ENCODE peak calls at places on chromosome 15, in six cellular contexts. P, Q, A, W, G and J are unnamed samples.
A peak's percentile ranks its signal among the peaks of the same experiment; 100 is the strongest.

GRCh38 chr15:78909791-78910228 is 35.0 kb downstream of the CTSH start:
- DNase-seq in P (no peak), W (peak; percentile 63), A (no peak), G (no peak), Q (no peak), J (no peak)

GRCh38 chr15:29822685-29823459 is 604 bp upstream of the TJP1 start:
- DNase-seq in P (no peak), A (no peak), W (peak; percentile 87), Q (peak; percentile 84), G (peak; percentile 53), J (peak; percentile 72)

GRCh38 chr15:65434201-65434600 is 11.5 kb upstream of the IGDCC4 start:
- DNase-seq in P (no peak), G (no peak), Q (no peak), W (no peak), A (peak; percentile 9), J (no peak)

GRCh38 chr15:74709011-74709410 is 13.2 kb upstream of the EDC3 start:
- DNase-seq in P (no peak), W (no peak), Q (no peak), A (no peak), G (no peak), J (no peak)

GRCh38 chr15:78992416-78993256 is 47.8 kb upstream of the CTSH start:
- DNase-seq in A (peak; percentile 45), G (no peak), Q (no peak), W (no peak), P (no peak), J (no peak)

GRCh38 chr15:63186065-63186464 is 3.3 kb upstream of the RAB8B start:
- DNase-seq in A (no peak), G (no peak), Q (no peak), P (no peak), W (peak; percentile 66), J (no peak)

GRCh38 chr15:66483131-66483566 is 14.4 kb downstream of the SNAPC5 start:
- DNase-seq in Q (no peak), G (peak; percentile 15), P (no peak), W (no peak), A (no peak), J (no peak)

GRCh38 chr15:25848769-25849430 is 14.2 kb downstream of the ATP10A start:
- DNase-seq in A (no peak), Q (no peak), P (no peak), G (no peak), W (no peak), J (no peak)

GRCh38 chr15:41891946-41892345 is 1.9 kb downstream of the SPTBN5 start:
- DNase-seq in Q (no peak), P (no peak), G (no peak), A (no peak), W (no peak), J (no peak)

GRCh38 chr15:78209646-78210348 is 24.6 kb downstream of the ACSBG1 start:
- DNase-seq in G (no peak), W (no peak), P (no peak), Q (peak; percentile 60), A (peak; percentile 28), J (peak; percentile 80)

GRCh38 chr15:61764981-61765380 is 295.3 kb downstream of the VPS13C start:
- DNase-seq in G (no peak), P (no peak), W (no peak), A (no peak), Q (no peak), J (no peak)

GRCh38 chr15:62067448-62068044 is 769 bp downstream of the C2CD4A start:
- DNase-seq in Q (no peak), A (peak; percentile 40), G (no peak), W (peak; percentile 49), P (peak; percentile 6), J (peak; percentile 37)

GRCh38 chr15:41332788-41333527 is at the start of gene NUSAP1:
- DNase-seq in P (peak; percentile 25), G (no peak), W (no peak), Q (peak; percentile 12), A (no peak), J (no peak)

GRCh38 chr15:27670481-27670880 is 428.6 kb downstream of the OCA2 start:
- DNase-seq in G (no peak), Q (no peak), A (peak; percentile 60), P (no peak), W (no peak), J (no peak)

GRCh38 chr15:25670025-25670554 is 193.0 kb downstream of the ATP10A start:
- DNase-seq in A (peak; percentile 88), Q (no peak), P (no peak), W (peak; percentile 7), G (no peak), J (no peak)

GRCh38 chr15:79007066-79007465 is 62.2 kb upstream of the CTSH start:
- DNase-seq in P (no peak), Q (no peak), A (peak; percentile 56), G (no peak), W (peak; percentile 77), J (peak; percentile 63)

GRCh38 chr15:65008989-65009388 is 19.3 kb upstream of the SPG21 start:
- DNase-seq in Q (no peak), A (no peak), W (no peak), P (no peak), G (no peak), J (no peak)

DNA sequence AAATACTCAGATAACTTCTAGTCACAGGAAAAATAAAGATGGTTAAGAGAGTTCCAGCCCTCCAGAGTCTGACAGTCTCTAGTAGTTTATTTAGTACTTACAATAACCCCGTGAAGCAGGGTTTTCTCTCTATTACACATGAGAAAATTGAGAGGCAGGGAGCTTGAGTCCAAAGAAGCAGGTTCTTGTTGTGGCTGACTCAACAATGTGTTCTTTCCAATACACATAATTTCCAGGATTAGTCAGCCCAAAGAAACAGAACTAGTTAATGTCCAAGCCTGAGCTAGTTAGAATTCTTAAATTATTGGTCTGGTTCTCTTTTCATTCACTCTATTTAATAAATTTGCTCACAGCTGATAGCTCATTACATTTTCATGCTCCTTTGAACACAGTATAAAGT is 49.9 kb downstream of the ALDH1A2 start:
- DNase-seq in A (no peak), P (no peak), G (no peak), Q (no peak), W (no peak), J (no peak)
- TF ChIP-seq POLR2A in A (no peak), P (no peak), G (no peak), Q (no peak), W (no peak), J (no peak)

GRCh38 chr15:98076021-98076816 is 115.7 kb downstream of the ARRDC4 start:
- DNase-seq in A (peak; percentile 41), G (no peak), Q (no peak), P (no peak), W (peak; percentile 22), J (no peak)
- TF ChIP-seq POLR2A in A (no peak), G (no peak), Q (no peak), P (no peak), W (no peak), J (no peak)

DNA sequence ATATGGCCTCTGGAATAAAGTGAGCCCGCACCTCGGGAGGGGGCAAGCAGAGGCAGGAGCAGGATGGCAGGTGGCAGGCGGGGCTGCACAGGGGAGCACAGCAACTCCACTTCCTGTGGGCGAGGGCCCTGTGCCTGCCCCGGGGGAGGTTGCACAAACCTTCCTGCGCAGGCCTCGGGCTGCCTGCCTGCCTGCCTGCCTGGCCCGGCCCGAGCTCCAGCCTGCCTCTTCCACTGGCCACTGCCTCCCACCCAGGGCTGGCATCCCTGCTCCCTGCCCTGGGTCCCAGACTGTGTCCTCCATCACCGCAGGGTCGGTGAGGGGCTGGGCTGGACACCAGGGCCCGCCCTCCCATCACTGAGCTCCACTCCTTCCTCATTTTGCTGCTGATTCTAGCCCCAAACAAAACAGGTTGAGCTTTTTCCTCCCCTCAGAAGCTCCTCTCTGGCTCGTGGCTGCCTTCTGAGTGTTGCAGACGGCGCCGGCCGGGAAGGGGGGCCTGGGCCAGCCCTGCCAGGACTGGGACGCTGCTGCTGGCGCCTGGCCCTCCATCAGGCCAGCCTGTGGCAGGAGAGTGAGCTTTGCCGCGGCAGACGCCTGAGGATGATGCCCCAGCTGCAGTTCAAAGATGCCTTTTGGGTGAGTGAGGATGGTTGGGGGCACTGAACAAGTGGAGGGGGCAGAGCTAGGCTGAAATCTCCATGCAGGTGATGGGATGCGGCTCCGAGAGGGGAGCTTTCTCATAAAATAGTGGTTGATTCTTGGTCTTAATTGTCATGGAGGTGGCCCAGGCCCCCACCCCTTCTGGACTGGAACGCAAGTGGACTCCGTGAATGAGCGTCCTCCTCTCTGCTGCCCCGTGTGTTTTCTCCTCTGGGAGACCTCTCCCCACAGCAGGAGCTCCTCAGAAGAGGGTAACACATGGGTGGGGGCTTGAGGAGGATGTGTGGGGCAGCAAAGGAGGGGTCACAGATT is at the start of gene PSTPIP1:
- DNase-seq in P (peak; percentile 59), G (no peak), W (no peak), A (no peak), Q (peak; percentile 77), J (peak; percentile 43)
- TF ChIP-seq POLR2A in P (peak; percentile 68), G (no peak), W (no peak), A (no peak), Q (no peak), J (no peak)

GRCh38 chr15:90301901-90302300 is 36.4 kb downstream of the NGRN start:
- DNase-seq in Q (no peak), P (no peak), A (no peak), G (no peak), W (no peak), J (no peak)

GRCh38 chr15:90307661-90308060 is 42.2 kb downstream of the NGRN start:
- DNase-seq in P (no peak), Q (no peak), G (no peak), W (no peak), A (no peak), J (no peak)

GRCh38 chr15:90309050-90309449 is 43.0 kb upstream of the ZNF774 start:
- DNase-seq in Q (no peak), A (no peak), P (no peak), W (no peak), G (no peak), J (no peak)

GRCh38 chr15:90305932-90306331 is 40.5 kb downstream of the NGRN start:
- DNase-seq in P (no peak), A (no peak), Q (no peak), W (no peak), G (no peak), J (no peak)

DNA sequence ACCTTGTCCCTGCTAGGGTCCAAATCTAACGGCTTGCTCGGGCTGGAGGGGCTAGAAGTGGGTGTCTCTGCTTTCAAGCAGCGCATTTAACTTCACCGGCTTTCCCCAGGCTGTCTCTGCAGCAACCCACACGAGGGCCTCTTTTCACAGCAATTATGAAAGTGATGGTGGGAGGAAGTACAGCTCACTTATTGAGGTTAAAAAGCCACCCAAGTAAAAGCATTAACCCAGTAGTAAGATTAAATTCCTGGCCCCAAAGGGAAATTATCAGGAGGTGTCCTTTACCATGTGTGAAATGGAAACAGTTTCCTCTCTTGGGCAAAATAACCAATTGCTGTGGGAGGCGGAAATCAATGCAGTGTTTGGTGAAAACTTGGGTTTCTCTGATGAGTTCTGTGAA is 41.1 kb downstream of the NGRN start:
- DNase-seq in Q (peak; percentile 23), G (no peak), P (peak; percentile 41), W (no peak), A (no peak), J (no peak)
- TF ChIP-seq POLR2A in Q (no peak), G (no peak), P (no peak), W (no peak), A (no peak), J (no peak)